ENCODE peak calls at places on chromosomes 3 and 15, in ten cellular contexts. One of them, this sample, is unnamed.

GRCh38 chr15:63157891-63158431 is 684 bp upstream of the RPS27L start:
- DNase-seq in sigmoid colon: peak
- DNase-seq in mammary epithelial cell: peak
- DNase-seq in cardiac fibroblast: peak
- DNase-seq in GM13977: peak
- DNase-seq in epithelial cell of esophagus: peak
- DNase-seq in osteocyte: peak
- DNase-seq in thoracic aorta: peak
- DNase-seq in fibroblast of villous mesenchyme: peak
- DNase-seq in tibial artery: peak
- DNase-seq in this sample: no peak

GRCh38 chr3:3847994-3848970 is 49.1 kb downstream of the LRRN1 start:
- DNase-seq in tibial artery: no peak
- DNase-seq in sigmoid colon: no peak
- DNase-seq in GM13977: no peak
- DNase-seq in mammary epithelial cell: no peak
- DNase-seq in osteocyte: no peak
- DNase-seq in fibroblast of villous mesenchyme: no peak
- DNase-seq in cardiac fibroblast: no peak
- DNase-seq in epithelial cell of esophagus: no peak
- DNase-seq in thoracic aorta: no peak
- DNase-seq in this sample: no peak

GRCh38 chr3:157174265-157174615 is 14.3 kb upstream of the CCNL1 start:
- DNase-seq in thoracic aorta: no peak
- DNase-seq in epithelial cell of esophagus: peak
- DNase-seq in osteocyte: no peak
- DNase-seq in cardiac fibroblast: no peak
- DNase-seq in GM13977: peak
- DNase-seq in fibroblast of villous mesenchyme: no peak
- DNase-seq in tibial artery: no peak
- DNase-seq in sigmoid colon: peak
- DNase-seq in mammary epithelial cell: no peak
- DNase-seq in this sample: no peak

GRCh38 chr3:143535994-143536784 is 312.1 kb downstream of the SLC9A9 start:
- DNase-seq in GM13977: peak
- DNase-seq in osteocyte: no peak
- DNase-seq in sigmoid colon: no peak
- DNase-seq in epithelial cell of esophagus: no peak
- DNase-seq in cardiac fibroblast: peak
- DNase-seq in thoracic aorta: no peak
- DNase-seq in tibial artery: no peak
- DNase-seq in mammary epithelial cell: no peak
- DNase-seq in fibroblast of villous mesenchyme: no peak
- DNase-seq in this sample: no peak

GRCh38 chr15:31272558-31273257 is 53.9 kb upstream of the KLF13 start:
- DNase-seq in thoracic aorta: no peak
- DNase-seq in osteocyte: peak
- DNase-seq in cardiac fibroblast: no peak
- DNase-seq in sigmoid colon: peak
- DNase-seq in mammary epithelial cell: no peak
- DNase-seq in tibial artery: peak
- DNase-seq in fibroblast of villous mesenchyme: no peak
- DNase-seq in epithelial cell of esophagus: peak
- DNase-seq in GM13977: no peak
- DNase-seq in this sample: peak

GRCh38 chr15:91491131-91491950 is 362.2 kb upstream of the SLCO3A1 start:
- DNase-seq in GM13977: no peak
- DNase-seq in osteocyte: no peak
- DNase-seq in sigmoid colon: no peak
- DNase-seq in epithelial cell of esophagus: peak
- DNase-seq in thoracic aorta: no peak
- DNase-seq in fibroblast of villous mesenchyme: no peak
- DNase-seq in mammary epithelial cell: peak
- DNase-seq in tibial artery: no peak
- DNase-seq in cardiac fibroblast: peak
- DNase-seq in this sample: no peak

GRCh38 chr15:90083419-90083818 is 18.8 kb downstream of the IDH2 start:
- DNase-seq in thoracic aorta: no peak
- DNase-seq in sigmoid colon: no peak
- DNase-seq in tibial artery: no peak
- DNase-seq in epithelial cell of esophagus: no peak
- DNase-seq in osteocyte: no peak
- DNase-seq in mammary epithelial cell: no peak
- DNase-seq in GM13977: no peak
- DNase-seq in cardiac fibroblast: no peak
- DNase-seq in fibroblast of villous mesenchyme: no peak
- DNase-seq in this sample: no peak

GRCh38 chr3:124974691-124975090 is 40.1 kb upstream of the MUC13 start:
- DNase-seq in tibial artery: no peak
- DNase-seq in epithelial cell of esophagus: no peak
- DNase-seq in osteocyte: no peak
- DNase-seq in mammary epithelial cell: no peak
- DNase-seq in thoracic aorta: no peak
- DNase-seq in sigmoid colon: no peak
- DNase-seq in fibroblast of villous mesenchyme: no peak
- DNase-seq in GM13977: no peak
- DNase-seq in cardiac fibroblast: no peak
- DNase-seq in this sample: no peak

GRCh38 chr3:31377045-31377642 is 155.6 kb upstream of the STT3B start:
- DNase-seq in tibial artery: no peak
- DNase-seq in mammary epithelial cell: peak
- DNase-seq in epithelial cell of esophagus: peak
- DNase-seq in GM13977: no peak
- DNase-seq in thoracic aorta: no peak
- DNase-seq in cardiac fibroblast: peak
- DNase-seq in osteocyte: no peak
- DNase-seq in fibroblast of villous mesenchyme: peak
- DNase-seq in sigmoid colon: no peak
- DNase-seq in this sample: no peak

GRCh38 chr15:68508485-68509189 is 70.2 kb upstream of the CORO2B start:
- DNase-seq in osteocyte: peak
- DNase-seq in mammary epithelial cell: no peak
- DNase-seq in sigmoid colon: no peak
- DNase-seq in fibroblast of villous mesenchyme: no peak
- DNase-seq in GM13977: no peak
- DNase-seq in cardiac fibroblast: no peak
- DNase-seq in thoracic aorta: no peak
- DNase-seq in epithelial cell of esophagus: no peak
- DNase-seq in tibial artery: peak
- DNase-seq in this sample: no peak

GRCh38 chr3:8864570-8865350 is 95.3 kb upstream of the OXTR start:
- DNase-seq in sigmoid colon: no peak
- DNase-seq in fibroblast of villous mesenchyme: peak
- DNase-seq in mammary epithelial cell: no peak
- DNase-seq in tibial artery: no peak
- DNase-seq in GM13977: no peak
- DNase-seq in epithelial cell of esophagus: no peak
- DNase-seq in cardiac fibroblast: no peak
- DNase-seq in osteocyte: no peak
- DNase-seq in thoracic aorta: no peak
- DNase-seq in this sample: no peak

GRCh38 chr3:171838218-171838720 is 4.9 kb upstream of the TMEM212 start:
- DNase-seq in osteocyte: no peak
- DNase-seq in tibial artery: peak
- DNase-seq in cardiac fibroblast: peak
- DNase-seq in thoracic aorta: no peak
- DNase-seq in GM13977: no peak
- DNase-seq in sigmoid colon: peak
- DNase-seq in fibroblast of villous mesenchyme: peak
- DNase-seq in mammary epithelial cell: peak
- DNase-seq in epithelial cell of esophagus: no peak
- DNase-seq in this sample: no peak

GRCh38 chr3:127549826-127550487 is 40.6 kb downstream of the TPRA1 start:
- DNase-seq in cardiac fibroblast: no peak
- DNase-seq in thoracic aorta: no peak
- DNase-seq in fibroblast of villous mesenchyme: no peak
- DNase-seq in mammary epithelial cell: no peak
- DNase-seq in epithelial cell of esophagus: peak
- DNase-seq in tibial artery: no peak
- DNase-seq in osteocyte: no peak
- DNase-seq in GM13977: no peak
- DNase-seq in sigmoid colon: no peak
- DNase-seq in this sample: no peak
- TF ChIP-seq CTCF in cardiac fibroblast: no peak
- TF ChIP-seq CTCF in thoracic aorta: no peak
- TF ChIP-seq CTCF in fibroblast of villous mesenchyme: no peak
- TF ChIP-seq CTCF in mammary epithelial cell: no peak
- TF ChIP-seq CTCF in epithelial cell of esophagus: peak
- TF ChIP-seq CTCF in tibial artery: no peak
- TF ChIP-seq CTCF in osteocyte: no peak
- TF ChIP-seq CTCF in GM13977: no peak
- TF ChIP-seq CTCF in sigmoid colon: no peak
- TF ChIP-seq CTCF in this sample: no peak

GRCh38 chr15:81336568-81336967 is 12.6 kb upstream of the STARD5 start:
- DNase-seq in osteocyte: peak
- DNase-seq in fibroblast of villous mesenchyme: peak
- DNase-seq in tibial artery: no peak
- DNase-seq in cardiac fibroblast: peak
- DNase-seq in epithelial cell of esophagus: peak
- DNase-seq in sigmoid colon: no peak
- DNase-seq in thoracic aorta: no peak
- DNase-seq in GM13977: peak
- DNase-seq in mammary epithelial cell: peak
- DNase-seq in this sample: no peak
- TF ChIP-seq CTCF in osteocyte: peak
- TF ChIP-seq CTCF in fibroblast of villous mesenchyme: peak
- TF ChIP-seq CTCF in tibial artery: no peak
- TF ChIP-seq CTCF in cardiac fibroblast: peak
- TF ChIP-seq CTCF in epithelial cell of esophagus: peak
- TF ChIP-seq CTCF in sigmoid colon: no peak
- TF ChIP-seq CTCF in thoracic aorta: no peak
- TF ChIP-seq CTCF in GM13977: peak
- TF ChIP-seq CTCF in mammary epithelial cell: peak
- TF ChIP-seq CTCF in this sample: peak

GRCh38 chr3:65828706-65829105 is 210.0 kb downstream of the MAGI1 start:
- DNase-seq in tibial artery: no peak
- DNase-seq in GM13977: no peak
- DNase-seq in fibroblast of villous mesenchyme: no peak
- DNase-seq in epithelial cell of esophagus: peak
- DNase-seq in thoracic aorta: no peak
- DNase-seq in sigmoid colon: no peak
- DNase-seq in osteocyte: no peak
- DNase-seq in cardiac fibroblast: peak
- DNase-seq in mammary epithelial cell: peak
- DNase-seq in this sample: no peak
- TF ChIP-seq CTCF in tibial artery: no peak
- TF ChIP-seq CTCF in GM13977: no peak
- TF ChIP-seq CTCF in fibroblast of villous mesenchyme: no peak
- TF ChIP-seq CTCF in epithelial cell of esophagus: no peak
- TF ChIP-seq CTCF in thoracic aorta: no peak
- TF ChIP-seq CTCF in sigmoid colon: no peak
- TF ChIP-seq CTCF in osteocyte: no peak
- TF ChIP-seq CTCF in cardiac fibroblast: no peak
- TF ChIP-seq CTCF in mammary epithelial cell: no peak
- TF ChIP-seq CTCF in this sample: no peak

GRCh38 chr3:13346481-13347389 is 73.4 kb downstream of the NUP210 start:
- DNase-seq in fibroblast of villous mesenchyme: no peak
- DNase-seq in osteocyte: no peak
- DNase-seq in thoracic aorta: no peak
- DNase-seq in tibial artery: no peak
- DNase-seq in GM13977: no peak
- DNase-seq in epithelial cell of esophagus: no peak
- DNase-seq in sigmoid colon: no peak
- DNase-seq in mammary epithelial cell: no peak
- DNase-seq in cardiac fibroblast: no peak
- DNase-seq in this sample: no peak
- TF ChIP-seq CTCF in fibroblast of villous mesenchyme: no peak
- TF ChIP-seq CTCF in osteocyte: peak
- TF ChIP-seq CTCF in thoracic aorta: no peak
- TF ChIP-seq CTCF in tibial artery: no peak
- TF ChIP-seq CTCF in GM13977: no peak
- TF ChIP-seq CTCF in epithelial cell of esophagus: peak
- TF ChIP-seq CTCF in sigmoid colon: no peak
- TF ChIP-seq CTCF in mammary epithelial cell: no peak
- TF ChIP-seq CTCF in cardiac fibroblast: no peak
- TF ChIP-seq CTCF in this sample: peak

This sample was measured in chondrocyte.